ENCODE peak calls at places on chromosomes 6 and 20, in four cellular contexts. M is H9, Z is mammary epithelial cell, O is cardiac muscle cell. R is an unnamed sample.

GRCh38 chr6:142374965-142375733 is 73.3 kb downstream of the ADGRG6 start:
- DNase-seq in M (no peak), Z (peak; percentile 74), O (peak; percentile 80), R (no peak)

GRCh38 chr6:17968081-17968518 is 19.3 kb downstream of the KIF13A start:
- DNase-seq in M (no peak), Z (peak; percentile 86), O (no peak), R (no peak)

GRCh38 chr6:170480045-170480714 is 72.9 kb downstream of the PSMB1 start:
- DNase-seq in M (peak; percentile 47), Z (peak; percentile 21), O (peak; percentile 63), R (no peak)

GRCh38 chr20:35004051-35004725 is 48.5 kb downstream of the MYH7B start:
- DNase-seq in M (no peak), Z (no peak), O (no peak), R (peak; percentile 40)

GRCh38 chr6:161318456-161318855 is 44.6 kb upstream of the AGPAT4 start:
- DNase-seq in M (no peak), Z (peak; percentile 52), O (no peak), R (no peak)

GRCh38 chr6:107704377-107705013 is 119.6 kb downstream of the SCML4 start:
- DNase-seq in M (no peak), Z (no peak), O (peak; percentile 73), R (no peak)

GRCh38 chr6:126307859-126308258 is 32.1 kb upstream of the CENPW start:
- DNase-seq in M (no peak), Z (peak; percentile 81), O (peak; percentile 38), R (no peak)

GRCh38 chr6:16437984-16438383 is 199.6 kb downstream of the GMPR start:
- DNase-seq in M (no peak), Z (no peak), O (no peak), R (no peak)

GRCh38 chr6:167948716-167949115 is 48.8 kb upstream of the KIF25 start:
- DNase-seq in M (no peak), Z (no peak), O (no peak), R (no peak)

GRCh38 chr6:25124216-25124615 is 155.0 kb upstream of the CARMIL1 start:
- DNase-seq in M (no peak), Z (no peak), O (no peak), R (no peak)

GRCh38 chr20:35523298-35523888 is 6.1 kb downstream of the C20orf173 start:
- DNase-seq in M (peak; percentile 69), Z (peak; percentile 23), O (no peak), R (peak; percentile 26)

GRCh38 chr6:167647333-167647732 is 179.4 kb upstream of the AFDN start:
- DNase-seq in M (no peak), Z (no peak), O (peak; percentile 27), R (no peak)

GRCh38 chr6:38169221-38169674 is 349.7 kb downstream of the ZFAND3 start:
- DNase-seq in M (peak; percentile 62), Z (no peak), O (no peak), R (no peak)

GRCh38 chr6:122381494-122382083 is 17.9 kb upstream of the HSF2 start:
- DNase-seq in M (peak; percentile 75), Z (peak; percentile 48), O (peak; percentile 86), R (peak; percentile 34)

GRCh38 chr20:22717466-22717865 is 133.1 kb upstream of the FOXA2 start:
- DNase-seq in M (no peak), Z (no peak), O (peak; percentile 63), R (no peak)